ENCODE peak calls at places on chromosomes 6 and 20, in five cellular contexts. P is mucosa of descending colon, V is adipocyte, S is fibroblast of lung, D is activated T-cell treated with anti-CD3 and anti-CD28 coated beads for 4 hours. U is an unnamed sample.

GRCh38 chr6:89475106-89475505 is 42.2 kb downstream of the ANKRD6 start:
- DNase-seq in D (no peak), V (peak; percentile 39), P (no peak), S (peak; percentile 5), U (no peak)

GRCh38 chr6:163207984-163208383 is 206.5 kb upstream of the QKI start:
- DNase-seq in P (no peak), D (no peak), V (no peak), S (no peak), U (no peak)

GRCh38 chr20:45051497-45052060 is 49.3 kb downstream of the KCNS1 start:
- DNase-seq in P (no peak), D (no peak), V (no peak), S (no peak), U (no peak)

GRCh38 chr6:114419175-114419574 is 76.4 kb upstream of the HS3ST5 start:
- DNase-seq in P (no peak), D (no peak), S (no peak), V (peak; percentile 12), U (no peak)

GRCh38 chr20:56865055-56865454 is 235.9 kb downstream of the TFAP2C start:
- DNase-seq in D (no peak), P (no peak), S (no peak), V (no peak), U (peak; percentile 61)

GRCh38 chr6:165340532-165340931 is 31.1 kb upstream of the C6orf118 start:
- DNase-seq in D (no peak), V (no peak), S (no peak), P (no peak), U (no peak)

GRCh38 chr6:167452338-167453081 is 127.6 kb downstream of the TTLL2 start:
- DNase-seq in D (no peak), S (no peak), P (no peak), V (no peak), U (no peak)

GRCh38 chr6:36933102-36933501 is 21.4 kb upstream of the PI16 start:
- DNase-seq in V (peak; percentile 83), D (no peak), P (no peak), S (peak; percentile 50), U (no peak)

GRCh38 chr20:44392776-44393607 is 37.5 kb downstream of the HNF4A start:
- DNase-seq in P (peak; percentile 69), V (no peak), D (no peak), S (no peak), U (peak; percentile 22)

GRCh38 chr6:57193177-57193576 is 21.1 kb downstream of the BAG2 start:
- DNase-seq in D (no peak), V (peak; percentile 74), P (no peak), S (peak; percentile 67), U (no peak)

GRCh38 chr20:22523128-22523498 is 61.3 kb downstream of the FOXA2 start:
- DNase-seq in V (no peak), D (no peak), P (no peak), S (no peak), U (no peak)

GRCh38 chr20:54174452-54175175 is 828 bp upstream of the CYP24A1 start:
- DNase-seq in P (no peak), V (no peak), S (peak; percentile 9), D (no peak), U (no peak)

GRCh38 chr6:165939601-165940290 is 227.9 kb downstream of the TBXT start:
- DNase-seq in P (no peak), D (no peak), S (no peak), V (no peak), U (no peak)

GRCh38 chr20:50868509-50869495 is 62.4 kb downstream of the ADNP start:
- DNase-seq in V (no peak), D (no peak), S (peak; percentile 25), P (no peak), U (peak; percentile 19)

GRCh38 chr6:133306876-133307275 is 65.7 kb downstream of the EYA4 start:
- DNase-seq in S (peak; percentile 46), V (no peak), P (no peak), D (no peak), U (no peak)

GRCh38 chr6:55794136-55794812 is 81.1 kb downstream of the BMP5 start:
- DNase-seq in P (no peak), S (peak; percentile 51), D (no peak), V (peak; percentile 64), U (peak; percentile 22)

GRCh38 chr6:69138893-69139494 is 503.9 kb downstream of the ADGRB3 start:
- DNase-seq in P (no peak), V (no peak), D (no peak), S (no peak), U (no peak)

U was measured in osteoblast.